ENCODE peak calls at places on chromosomes 11 and 22, in eight cellular contexts. One of them, this sample, is unnamed.

GRCh38 chr11:77596626-77597025 is 6.9 kb downstream of the AQP11 start:
- DNase-seq in pulmonary artery endothelial cell: no peak
- DNase-seq in amniotic stem cell: peak
- DNase-seq in MM.1S: no peak
- DNase-seq in RWPE1: no peak
- DNase-seq in tibial nerve: no peak
- DNase-seq in left ventricle myocardium inferior: no peak
- DNase-seq in mesothelial cell of epicardium: no peak
- DNase-seq in this sample: peak

GRCh38 chr22:37894939-37895670 is 11.0 kb upstream of the MICALL1 start:
- DNase-seq in mesothelial cell of epicardium: no peak
- DNase-seq in MM.1S: no peak
- DNase-seq in amniotic stem cell: no peak
- DNase-seq in tibial nerve: no peak
- DNase-seq in pulmonary artery endothelial cell: no peak
- DNase-seq in RWPE1: no peak
- DNase-seq in left ventricle myocardium inferior: no peak
- DNase-seq in this sample: no peak

GRCh38 chr22:38271927-38272372 is 860 bp downstream of the TMEM184B start:
- DNase-seq in tibial nerve: no peak
- DNase-seq in amniotic stem cell: no peak
- DNase-seq in pulmonary artery endothelial cell: no peak
- DNase-seq in MM.1S: peak
- DNase-seq in left ventricle myocardium inferior: no peak
- DNase-seq in mesothelial cell of epicardium: no peak
- DNase-seq in RWPE1: peak
- DNase-seq in this sample: no peak

GRCh38 chr11:132942611-132943324 is 589.5 kb downstream of the OPCML start:
- DNase-seq in amniotic stem cell: no peak
- DNase-seq in MM.1S: no peak
- DNase-seq in tibial nerve: no peak
- DNase-seq in left ventricle myocardium inferior: no peak
- DNase-seq in pulmonary artery endothelial cell: no peak
- DNase-seq in RWPE1: no peak
- DNase-seq in mesothelial cell of epicardium: no peak
- DNase-seq in this sample: peak

GRCh38 chr22:24507742-24508141 is 12.6 kb downstream of the UPB1 start:
- DNase-seq in left ventricle myocardium inferior: no peak
- DNase-seq in pulmonary artery endothelial cell: no peak
- DNase-seq in mesothelial cell of epicardium: no peak
- DNase-seq in tibial nerve: no peak
- DNase-seq in amniotic stem cell: no peak
- DNase-seq in MM.1S: no peak
- DNase-seq in RWPE1: no peak
- DNase-seq in this sample: no peak

GRCh38 chr11:19628018-19628417 is 84.6 kb upstream of the NAV2 start:
- DNase-seq in pulmonary artery endothelial cell: peak
- DNase-seq in mesothelial cell of epicardium: no peak
- DNase-seq in left ventricle myocardium inferior: peak
- DNase-seq in MM.1S: no peak
- DNase-seq in tibial nerve: peak
- DNase-seq in RWPE1: peak
- DNase-seq in amniotic stem cell: no peak
- DNase-seq in this sample: peak

GRCh38 chr11:14451825-14452224 is 47.8 kb downstream of the COPB1 start:
- DNase-seq in MM.1S: no peak
- DNase-seq in left ventricle myocardium inferior: no peak
- DNase-seq in RWPE1: no peak
- DNase-seq in tibial nerve: no peak
- DNase-seq in amniotic stem cell: no peak
- DNase-seq in mesothelial cell of epicardium: no peak
- DNase-seq in pulmonary artery endothelial cell: no peak
- DNase-seq in this sample: no peak

GRCh38 chr11:47330002-47330911 is 22.2 kb downstream of the MYBPC3 start:
- DNase-seq in RWPE1: no peak
- DNase-seq in tibial nerve: no peak
- DNase-seq in MM.1S: no peak
- DNase-seq in left ventricle myocardium inferior: no peak
- DNase-seq in amniotic stem cell: peak
- DNase-seq in mesothelial cell of epicardium: no peak
- DNase-seq in pulmonary artery endothelial cell: no peak
- DNase-seq in this sample: no peak

GRCh38 chr11:3808846-3809623 is 675 bp downstream of the PGAP2 start:
- DNase-seq in left ventricle myocardium inferior: no peak
- DNase-seq in pulmonary artery endothelial cell: no peak
- DNase-seq in RWPE1: peak
- DNase-seq in amniotic stem cell: no peak
- DNase-seq in tibial nerve: no peak
- DNase-seq in MM.1S: peak
- DNase-seq in mesothelial cell of epicardium: no peak
- DNase-seq in this sample: peak

GRCh38 chr22:39273950-39274887 is 29.4 kb upstream of the PDGFB start:
- DNase-seq in pulmonary artery endothelial cell: no peak
- DNase-seq in amniotic stem cell: no peak
- DNase-seq in mesothelial cell of epicardium: no peak
- DNase-seq in RWPE1: no peak
- DNase-seq in tibial nerve: no peak
- DNase-seq in left ventricle myocardium inferior: no peak
- DNase-seq in MM.1S: no peak
- DNase-seq in this sample: no peak

GRCh38 chr11:62665630-62666258 is 632 bp downstream of the CSKMT start:
- DNase-seq in MM.1S: peak
- DNase-seq in left ventricle myocardium inferior: no peak
- DNase-seq in mesothelial cell of epicardium: no peak
- DNase-seq in amniotic stem cell: no peak
- DNase-seq in RWPE1: peak
- DNase-seq in pulmonary artery endothelial cell: peak
- DNase-seq in tibial nerve: peak
- DNase-seq in this sample: peak

GRCh38 chr22:27436591-27436990 is 365.0 kb downstream of the MN1 start:
- DNase-seq in pulmonary artery endothelial cell: no peak
- DNase-seq in MM.1S: no peak
- DNase-seq in tibial nerve: no peak
- DNase-seq in amniotic stem cell: no peak
- DNase-seq in mesothelial cell of epicardium: no peak
- DNase-seq in RWPE1: no peak
- DNase-seq in left ventricle myocardium inferior: no peak
- DNase-seq in this sample: no peak

GRCh38 chr11:90764691-90765090 is 541.8 kb upstream of the CHORDC1 start:
- DNase-seq in left ventricle myocardium inferior: no peak
- DNase-seq in pulmonary artery endothelial cell: no peak
- DNase-seq in amniotic stem cell: no peak
- DNase-seq in tibial nerve: no peak
- DNase-seq in mesothelial cell of epicardium: no peak
- DNase-seq in MM.1S: no peak
- DNase-seq in RWPE1: no peak
- DNase-seq in this sample: no peak

GRCh38 chr11:2360081-2360642 is 16.9 kb upstream of the CD81 start:
- DNase-seq in left ventricle myocardium inferior: no peak
- DNase-seq in MM.1S: no peak
- DNase-seq in mesothelial cell of epicardium: no peak
- DNase-seq in pulmonary artery endothelial cell: no peak
- DNase-seq in tibial nerve: no peak
- DNase-seq in amniotic stem cell: no peak
- DNase-seq in RWPE1: no peak
- DNase-seq in this sample: no peak

GRCh38 chr11:17774232-17775034 is 39.9 kb downstream of the KCNC1 start:
- DNase-seq in left ventricle myocardium inferior: no peak
- DNase-seq in mesothelial cell of epicardium: no peak
- DNase-seq in pulmonary artery endothelial cell: no peak
- DNase-seq in RWPE1: no peak
- DNase-seq in MM.1S: no peak
- DNase-seq in amniotic stem cell: no peak
- DNase-seq in tibial nerve: no peak
- DNase-seq in this sample: no peak

GRCh38 chr11:46278387-46279173 is 1.1 kb downstream of the CREB3L1 start:
- DNase-seq in pulmonary artery endothelial cell: no peak
- DNase-seq in MM.1S: no peak
- DNase-seq in left ventricle myocardium inferior: peak
- DNase-seq in amniotic stem cell: peak
- DNase-seq in tibial nerve: no peak
- DNase-seq in mesothelial cell of epicardium: peak
- DNase-seq in RWPE1: no peak
- DNase-seq in this sample: peak

GRCh38 chr11:115132829-115133228 is 371.4 kb downstream of the CADM1 start:
- DNase-seq in amniotic stem cell: no peak
- DNase-seq in MM.1S: no peak
- DNase-seq in mesothelial cell of epicardium: no peak
- DNase-seq in tibial nerve: no peak
- DNase-seq in left ventricle myocardium inferior: no peak
- DNase-seq in pulmonary artery endothelial cell: no peak
- DNase-seq in RWPE1: no peak
- DNase-seq in this sample: no peak

GRCh38 chr11:368414-369335 is 624 bp upstream of the B4GALNT4 start:
- DNase-seq in amniotic stem cell: no peak
- DNase-seq in RWPE1: no peak
- DNase-seq in tibial nerve: peak
- DNase-seq in MM.1S: no peak
- DNase-seq in pulmonary artery endothelial cell: no peak
- DNase-seq in mesothelial cell of epicardium: peak
- DNase-seq in left ventricle myocardium inferior: peak
- DNase-seq in this sample: no peak

GRCh38 chr22:23675502-23676415 is 15.1 kb upstream of the RGL4 start:
- DNase-seq in pulmonary artery endothelial cell: no peak
- DNase-seq in tibial nerve: no peak
- DNase-seq in amniotic stem cell: no peak
- DNase-seq in mesothelial cell of epicardium: no peak
- DNase-seq in RWPE1: no peak
- DNase-seq in left ventricle myocardium inferior: no peak
- DNase-seq in MM.1S: no peak
- DNase-seq in this sample: no peak

GRCh38 chr11:13261600-13262061 is 16.0 kb upstream of the BMAL1 start:
- DNase-seq in tibial nerve: peak
- DNase-seq in pulmonary artery endothelial cell: peak
- DNase-seq in mesothelial cell of epicardium: no peak
- DNase-seq in left ventricle myocardium inferior: no peak
- DNase-seq in MM.1S: no peak
- DNase-seq in RWPE1: peak
- DNase-seq in amniotic stem cell: peak
- DNase-seq in this sample: peak

GRCh38 chr11:62443390-62444201 is 24.8 kb downstream of the SCGB1A1 start:
- DNase-seq in RWPE1: no peak
- DNase-seq in mesothelial cell of epicardium: no peak
- DNase-seq in MM.1S: no peak
- DNase-seq in amniotic stem cell: no peak
- DNase-seq in tibial nerve: peak
- DNase-seq in left ventricle myocardium inferior: peak
- DNase-seq in pulmonary artery endothelial cell: no peak
- DNase-seq in this sample: peak

GRCh38 chr11:70423523-70424505 is 25.5 kb downstream of the CTTN start:
- DNase-seq in MM.1S: no peak
- DNase-seq in mesothelial cell of epicardium: no peak
- DNase-seq in left ventricle myocardium inferior: no peak
- DNase-seq in RWPE1: no peak
- DNase-seq in amniotic stem cell: no peak
- DNase-seq in pulmonary artery endothelial cell: no peak
- DNase-seq in tibial nerve: no peak
- DNase-seq in this sample: peak

GRCh38 chr11:1927151-1928037 is 7.9 kb downstream of the TNNT3 start:
- DNase-seq in pulmonary artery endothelial cell: no peak
- DNase-seq in MM.1S: no peak
- DNase-seq in RWPE1: no peak
- DNase-seq in amniotic stem cell: no peak
- DNase-seq in tibial nerve: no peak
- DNase-seq in mesothelial cell of epicardium: no peak
- DNase-seq in left ventricle myocardium inferior: no peak
- DNase-seq in this sample: no peak

GRCh38 chr11:114970908-114971645 is 292.8 kb downstream of the NXPE2 start:
- DNase-seq in left ventricle myocardium inferior: no peak
- DNase-seq in MM.1S: no peak
- DNase-seq in RWPE1: no peak
- DNase-seq in mesothelial cell of epicardium: no peak
- DNase-seq in pulmonary artery endothelial cell: no peak
- DNase-seq in tibial nerve: no peak
- DNase-seq in amniotic stem cell: no peak
- DNase-seq in this sample: no peak

GRCh38 chr11:44793350-44794090 is 66.8 kb downstream of the TSPAN18 start:
- DNase-seq in mesothelial cell of epicardium: no peak
- DNase-seq in tibial nerve: no peak
- DNase-seq in pulmonary artery endothelial cell: no peak
- DNase-seq in left ventricle myocardium inferior: no peak
- DNase-seq in RWPE1: no peak
- DNase-seq in MM.1S: no peak
- DNase-seq in amniotic stem cell: no peak
- DNase-seq in this sample: peak

GRCh38 chr22:28014141-28015055 is 95.3 kb upstream of the PITPNB start:
- DNase-seq in left ventricle myocardium inferior: peak
- DNase-seq in amniotic stem cell: no peak
- DNase-seq in RWPE1: no peak
- DNase-seq in mesothelial cell of epicardium: no peak
- DNase-seq in MM.1S: no peak
- DNase-seq in pulmonary artery endothelial cell: no peak
- DNase-seq in tibial nerve: no peak
- DNase-seq in this sample: no peak

GRCh38 chr11:119856681-119857485 is 127.9 kb upstream of the NECTIN1 start:
- DNase-seq in MM.1S: no peak
- DNase-seq in pulmonary artery endothelial cell: no peak
- DNase-seq in RWPE1: no peak
- DNase-seq in tibial nerve: no peak
- DNase-seq in left ventricle myocardium inferior: no peak
- DNase-seq in amniotic stem cell: no peak
- DNase-seq in mesothelial cell of epicardium: no peak
- DNase-seq in this sample: no peak

GRCh38 chr22:28810839-28811491 is 10.6 kb upstream of the XBP1 start:
- DNase-seq in MM.1S: peak
- DNase-seq in pulmonary artery endothelial cell: peak
- DNase-seq in mesothelial cell of epicardium: no peak
- DNase-seq in amniotic stem cell: no peak
- DNase-seq in left ventricle myocardium inferior: no peak
- DNase-seq in tibial nerve: no peak
- DNase-seq in RWPE1: no peak
- DNase-seq in this sample: no peak

GRCh38 chr11:122772945-122773344 is 65.4 kb upstream of the CRTAM start:
- DNase-seq in MM.1S: no peak
- DNase-seq in mesothelial cell of epicardium: no peak
- DNase-seq in left ventricle myocardium inferior: no peak
- DNase-seq in pulmonary artery endothelial cell: no peak
- DNase-seq in amniotic stem cell: no peak
- DNase-seq in tibial nerve: no peak
- DNase-seq in RWPE1: no peak
- DNase-seq in this sample: peak

GRCh38 chr11:64917663-64917995 is 620 bp upstream of the ATG2A start:
- DNase-seq in amniotic stem cell: no peak
- DNase-seq in MM.1S: no peak
- DNase-seq in tibial nerve: no peak
- DNase-seq in left ventricle myocardium inferior: no peak
- DNase-seq in RWPE1: no peak
- DNase-seq in mesothelial cell of epicardium: no peak
- DNase-seq in pulmonary artery endothelial cell: no peak
- DNase-seq in this sample: no peak

GRCh38 chr22:29309332-29310064 is 3.0 kb downstream of the GAS2L1 start:
- DNase-seq in tibial nerve: no peak
- DNase-seq in RWPE1: no peak
- DNase-seq in amniotic stem cell: no peak
- DNase-seq in mesothelial cell of epicardium: peak
- DNase-seq in pulmonary artery endothelial cell: no peak
- DNase-seq in left ventricle myocardium inferior: peak
- DNase-seq in MM.1S: no peak
- DNase-seq in this sample: no peak

GRCh38 chr22:19983701-19984100 is 32.9 kb downstream of the ARVCF start:
- DNase-seq in RWPE1: no peak
- DNase-seq in mesothelial cell of epicardium: no peak
- DNase-seq in left ventricle myocardium inferior: no peak
- DNase-seq in tibial nerve: no peak
- DNase-seq in amniotic stem cell: no peak
- DNase-seq in MM.1S: no peak
- DNase-seq in pulmonary artery endothelial cell: no peak
- DNase-seq in this sample: no peak

GRCh38 chr11:12981879-12982531 is 27.1 kb upstream of the RASSF10 start:
- DNase-seq in mesothelial cell of epicardium: no peak
- DNase-seq in RWPE1: no peak
- DNase-seq in pulmonary artery endothelial cell: no peak
- DNase-seq in tibial nerve: no peak
- DNase-seq in amniotic stem cell: no peak
- DNase-seq in left ventricle myocardium inferior: no peak
- DNase-seq in MM.1S: no peak
- DNase-seq in this sample: peak

GRCh38 chr11:127247261-127247660 is 246.7 kb upstream of the KIRREL3 start:
- DNase-seq in RWPE1: no peak
- DNase-seq in amniotic stem cell: no peak
- DNase-seq in pulmonary artery endothelial cell: no peak
- DNase-seq in mesothelial cell of epicardium: no peak
- DNase-seq in tibial nerve: no peak
- DNase-seq in MM.1S: no peak
- DNase-seq in left ventricle myocardium inferior: no peak
- DNase-seq in this sample: no peak